ENCODE peak calls at places on chromosomes 3 and 15, in nine cellular contexts. One of them, this sample, is unnamed.

GRCh38 chr3:31590650-31591049 is 57.9 kb downstream of the STT3B start:
- DNase-seq in tibial nerve: no peak
- DNase-seq in osteocyte: no peak
- DNase-seq in right cardiac atrium: no peak
- DNase-seq in activated T-helper 1 cell treated with anti-CD3 and anti-CD28 coated beads, Interleukin-12 subunit alpha, Interleukin-12 subunit beta, Interleukin-2, Interleukin-4 antibody, amounts not matched to agents 30 ng/mL and 10 ng/mL and 1 ng/mL, durations not matched to agents 14 hours and 24 hours and 36 hours: no peak
- DNase-seq in ecto neural progenitor cell: no peak
- DNase-seq in stimulated activated CD4-positive, alpha-beta T cell treated with anti-CD3 and anti-CD28 coated beads, Interleukin-12 subunit alpha, Interleukin-12 subunit beta, amount 100 ng/mL, for 4 hours: no peak
- DNase-seq in pons: no peak
- DNase-seq in brain microvascular endothelial cell: no peak
- DNase-seq in this sample: no peak

GRCh38 chr3:134600166-134600670 is 50.6 kb downstream of the KY start:
- DNase-seq in tibial nerve: no peak
- DNase-seq in osteocyte: no peak
- DNase-seq in right cardiac atrium: no peak
- DNase-seq in activated T-helper 1 cell treated with anti-CD3 and anti-CD28 coated beads, Interleukin-12 subunit alpha, Interleukin-12 subunit beta, Interleukin-2, Interleukin-4 antibody, amounts not matched to agents 30 ng/mL and 10 ng/mL and 1 ng/mL, durations not matched to agents 14 hours and 24 hours and 36 hours: no peak
- DNase-seq in ecto neural progenitor cell: no peak
- DNase-seq in stimulated activated CD4-positive, alpha-beta T cell treated with anti-CD3 and anti-CD28 coated beads, Interleukin-12 subunit alpha, Interleukin-12 subunit beta, amount 100 ng/mL, for 4 hours: no peak
- DNase-seq in pons: no peak
- DNase-seq in brain microvascular endothelial cell: no peak
- DNase-seq in this sample: no peak

GRCh38 chr15:44705981-44706380 is 5.1 kb downstream of the PATL2 start:
- DNase-seq in tibial nerve: no peak
- DNase-seq in osteocyte: no peak
- DNase-seq in right cardiac atrium: no peak
- DNase-seq in activated T-helper 1 cell treated with anti-CD3 and anti-CD28 coated beads, Interleukin-12 subunit alpha, Interleukin-12 subunit beta, Interleukin-2, Interleukin-4 antibody, amounts not matched to agents 30 ng/mL and 10 ng/mL and 1 ng/mL, durations not matched to agents 14 hours and 24 hours and 36 hours: no peak
- DNase-seq in ecto neural progenitor cell: no peak
- DNase-seq in stimulated activated CD4-positive, alpha-beta T cell treated with anti-CD3 and anti-CD28 coated beads, Interleukin-12 subunit alpha, Interleukin-12 subunit beta, amount 100 ng/mL, for 4 hours: no peak
- DNase-seq in pons: no peak
- DNase-seq in brain microvascular endothelial cell: no peak
- DNase-seq in this sample: no peak

GRCh38 chr3:171813897-171814460 is 3.7 kb upstream of the PLD1 start:
- DNase-seq in tibial nerve: no peak
- DNase-seq in osteocyte: no peak
- DNase-seq in right cardiac atrium: no peak
- DNase-seq in activated T-helper 1 cell treated with anti-CD3 and anti-CD28 coated beads, Interleukin-12 subunit alpha, Interleukin-12 subunit beta, Interleukin-2, Interleukin-4 antibody, amounts not matched to agents 30 ng/mL and 10 ng/mL and 1 ng/mL, durations not matched to agents 14 hours and 24 hours and 36 hours: no peak
- DNase-seq in ecto neural progenitor cell: no peak
- DNase-seq in stimulated activated CD4-positive, alpha-beta T cell treated with anti-CD3 and anti-CD28 coated beads, Interleukin-12 subunit alpha, Interleukin-12 subunit beta, amount 100 ng/mL, for 4 hours: no peak
- DNase-seq in pons: no peak
- DNase-seq in brain microvascular endothelial cell: peak
- DNase-seq in this sample: peak

GRCh38 chr3:11390411-11391171 is 118.4 kb downstream of the ATG7 start:
- DNase-seq in tibial nerve: no peak
- DNase-seq in osteocyte: no peak
- DNase-seq in right cardiac atrium: no peak
- DNase-seq in activated T-helper 1 cell treated with anti-CD3 and anti-CD28 coated beads, Interleukin-12 subunit alpha, Interleukin-12 subunit beta, Interleukin-2, Interleukin-4 antibody, amounts not matched to agents 30 ng/mL and 10 ng/mL and 1 ng/mL, durations not matched to agents 14 hours and 24 hours and 36 hours: no peak
- DNase-seq in ecto neural progenitor cell: no peak
- DNase-seq in stimulated activated CD4-positive, alpha-beta T cell treated with anti-CD3 and anti-CD28 coated beads, Interleukin-12 subunit alpha, Interleukin-12 subunit beta, amount 100 ng/mL, for 4 hours: no peak
- DNase-seq in pons: no peak
- DNase-seq in brain microvascular endothelial cell: no peak
- DNase-seq in this sample: no peak

GRCh38 chr15:50128266-50128665 is 9.2 kb upstream of the ATP8B4 start:
- DNase-seq in tibial nerve: peak
- DNase-seq in osteocyte: no peak
- DNase-seq in right cardiac atrium: peak
- DNase-seq in activated T-helper 1 cell treated with anti-CD3 and anti-CD28 coated beads, Interleukin-12 subunit alpha, Interleukin-12 subunit beta, Interleukin-2, Interleukin-4 antibody, amounts not matched to agents 30 ng/mL and 10 ng/mL and 1 ng/mL, durations not matched to agents 14 hours and 24 hours and 36 hours: no peak
- DNase-seq in ecto neural progenitor cell: no peak
- DNase-seq in stimulated activated CD4-positive, alpha-beta T cell treated with anti-CD3 and anti-CD28 coated beads, Interleukin-12 subunit alpha, Interleukin-12 subunit beta, amount 100 ng/mL, for 4 hours: no peak
- DNase-seq in pons: peak
- DNase-seq in brain microvascular endothelial cell: no peak
- DNase-seq in this sample: no peak

GRCh38 chr15:27353837-27354236 is 382.9 kb downstream of the GABRG3 start:
- DNase-seq in tibial nerve: no peak
- DNase-seq in osteocyte: no peak
- DNase-seq in right cardiac atrium: no peak
- DNase-seq in activated T-helper 1 cell treated with anti-CD3 and anti-CD28 coated beads, Interleukin-12 subunit alpha, Interleukin-12 subunit beta, Interleukin-2, Interleukin-4 antibody, amounts not matched to agents 30 ng/mL and 10 ng/mL and 1 ng/mL, durations not matched to agents 14 hours and 24 hours and 36 hours: no peak
- DNase-seq in ecto neural progenitor cell: no peak
- DNase-seq in stimulated activated CD4-positive, alpha-beta T cell treated with anti-CD3 and anti-CD28 coated beads, Interleukin-12 subunit alpha, Interleukin-12 subunit beta, amount 100 ng/mL, for 4 hours: no peak
- DNase-seq in pons: no peak
- DNase-seq in brain microvascular endothelial cell: no peak
- DNase-seq in this sample: no peak

GRCh38 chr3:70989174-70989573 is 594.4 kb downstream of the FOXP1 start:
- DNase-seq in tibial nerve: no peak
- DNase-seq in osteocyte: no peak
- DNase-seq in right cardiac atrium: no peak
- DNase-seq in activated T-helper 1 cell treated with anti-CD3 and anti-CD28 coated beads, Interleukin-12 subunit alpha, Interleukin-12 subunit beta, Interleukin-2, Interleukin-4 antibody, amounts not matched to agents 30 ng/mL and 10 ng/mL and 1 ng/mL, durations not matched to agents 14 hours and 24 hours and 36 hours: no peak
- DNase-seq in ecto neural progenitor cell: no peak
- DNase-seq in stimulated activated CD4-positive, alpha-beta T cell treated with anti-CD3 and anti-CD28 coated beads, Interleukin-12 subunit alpha, Interleukin-12 subunit beta, amount 100 ng/mL, for 4 hours: no peak
- DNase-seq in pons: no peak
- DNase-seq in brain microvascular endothelial cell: no peak
- DNase-seq in this sample: no peak

GRCh38 chr15:48391950-48392349 is 60.7 kb downstream of the DUT start:
- DNase-seq in tibial nerve: no peak
- DNase-seq in osteocyte: no peak
- DNase-seq in right cardiac atrium: no peak
- DNase-seq in activated T-helper 1 cell treated with anti-CD3 and anti-CD28 coated beads, Interleukin-12 subunit alpha, Interleukin-12 subunit beta, Interleukin-2, Interleukin-4 antibody, amounts not matched to agents 30 ng/mL and 10 ng/mL and 1 ng/mL, durations not matched to agents 14 hours and 24 hours and 36 hours: no peak
- DNase-seq in ecto neural progenitor cell: no peak
- DNase-seq in stimulated activated CD4-positive, alpha-beta T cell treated with anti-CD3 and anti-CD28 coated beads, Interleukin-12 subunit alpha, Interleukin-12 subunit beta, amount 100 ng/mL, for 4 hours: no peak
- DNase-seq in pons: no peak
- DNase-seq in brain microvascular endothelial cell: no peak
- DNase-seq in this sample: no peak

GRCh38 chr3:42300013-42300412 is 34.0 kb upstream of the CCK start:
- DNase-seq in tibial nerve: no peak
- DNase-seq in osteocyte: no peak
- DNase-seq in right cardiac atrium: no peak
- DNase-seq in activated T-helper 1 cell treated with anti-CD3 and anti-CD28 coated beads, Interleukin-12 subunit alpha, Interleukin-12 subunit beta, Interleukin-2, Interleukin-4 antibody, amounts not matched to agents 30 ng/mL and 10 ng/mL and 1 ng/mL, durations not matched to agents 14 hours and 24 hours and 36 hours: no peak
- DNase-seq in ecto neural progenitor cell: peak
- DNase-seq in stimulated activated CD4-positive, alpha-beta T cell treated with anti-CD3 and anti-CD28 coated beads, Interleukin-12 subunit alpha, Interleukin-12 subunit beta, amount 100 ng/mL, for 4 hours: no peak
- DNase-seq in pons: no peak
- DNase-seq in brain microvascular endothelial cell: peak
- DNase-seq in this sample: peak

GRCh38 chr15:31435256-31435781 is 108.7 kb downstream of the KLF13 start:
- DNase-seq in tibial nerve: peak
- DNase-seq in osteocyte: no peak
- DNase-seq in right cardiac atrium: peak
- DNase-seq in activated T-helper 1 cell treated with anti-CD3 and anti-CD28 coated beads, Interleukin-12 subunit alpha, Interleukin-12 subunit beta, Interleukin-2, Interleukin-4 antibody, amounts not matched to agents 30 ng/mL and 10 ng/mL and 1 ng/mL, durations not matched to agents 14 hours and 24 hours and 36 hours: peak
- DNase-seq in ecto neural progenitor cell: peak
- DNase-seq in stimulated activated CD4-positive, alpha-beta T cell treated with anti-CD3 and anti-CD28 coated beads, Interleukin-12 subunit alpha, Interleukin-12 subunit beta, amount 100 ng/mL, for 4 hours: peak
- DNase-seq in pons: peak
- DNase-seq in brain microvascular endothelial cell: peak
- DNase-seq in this sample: peak

GRCh38 chr3:64355473-64355872 is 130.2 kb upstream of the PRICKLE2 start:
- DNase-seq in tibial nerve: no peak
- DNase-seq in osteocyte: no peak
- DNase-seq in right cardiac atrium: peak
- DNase-seq in activated T-helper 1 cell treated with anti-CD3 and anti-CD28 coated beads, Interleukin-12 subunit alpha, Interleukin-12 subunit beta, Interleukin-2, Interleukin-4 antibody, amounts not matched to agents 30 ng/mL and 10 ng/mL and 1 ng/mL, durations not matched to agents 14 hours and 24 hours and 36 hours: no peak
- DNase-seq in ecto neural progenitor cell: no peak
- DNase-seq in stimulated activated CD4-positive, alpha-beta T cell treated with anti-CD3 and anti-CD28 coated beads, Interleukin-12 subunit alpha, Interleukin-12 subunit beta, amount 100 ng/mL, for 4 hours: no peak
- DNase-seq in pons: no peak
- DNase-seq in brain microvascular endothelial cell: peak
- DNase-seq in this sample: no peak

GRCh38 chr3:24472358-24472757 is 22.3 kb downstream of the THRB start:
- DNase-seq in tibial nerve: no peak
- DNase-seq in osteocyte: no peak
- DNase-seq in right cardiac atrium: no peak
- DNase-seq in activated T-helper 1 cell treated with anti-CD3 and anti-CD28 coated beads, Interleukin-12 subunit alpha, Interleukin-12 subunit beta, Interleukin-2, Interleukin-4 antibody, amounts not matched to agents 30 ng/mL and 10 ng/mL and 1 ng/mL, durations not matched to agents 14 hours and 24 hours and 36 hours: no peak
- DNase-seq in ecto neural progenitor cell: no peak
- DNase-seq in stimulated activated CD4-positive, alpha-beta T cell treated with anti-CD3 and anti-CD28 coated beads, Interleukin-12 subunit alpha, Interleukin-12 subunit beta, amount 100 ng/mL, for 4 hours: no peak
- DNase-seq in pons: no peak
- DNase-seq in brain microvascular endothelial cell: no peak
- DNase-seq in this sample: no peak

GRCh38 chr3:196222876-196223595 is 6.7 kb downstream of the SLC51A start:
- DNase-seq in tibial nerve: no peak
- DNase-seq in osteocyte: no peak
- DNase-seq in right cardiac atrium: no peak
- DNase-seq in activated T-helper 1 cell treated with anti-CD3 and anti-CD28 coated beads, Interleukin-12 subunit alpha, Interleukin-12 subunit beta, Interleukin-2, Interleukin-4 antibody, amounts not matched to agents 30 ng/mL and 10 ng/mL and 1 ng/mL, durations not matched to agents 14 hours and 24 hours and 36 hours: no peak
- DNase-seq in ecto neural progenitor cell: no peak
- DNase-seq in stimulated activated CD4-positive, alpha-beta T cell treated with anti-CD3 and anti-CD28 coated beads, Interleukin-12 subunit alpha, Interleukin-12 subunit beta, amount 100 ng/mL, for 4 hours: no peak
- DNase-seq in pons: no peak
- DNase-seq in brain microvascular endothelial cell: no peak
- DNase-seq in this sample: no peak

GRCh38 chr15:40252438-40253178 is 13.7 kb downstream of the PAK6 start:
- DNase-seq in tibial nerve: no peak
- DNase-seq in osteocyte: no peak
- DNase-seq in right cardiac atrium: peak
- DNase-seq in activated T-helper 1 cell treated with anti-CD3 and anti-CD28 coated beads, Interleukin-12 subunit alpha, Interleukin-12 subunit beta, Interleukin-2, Interleukin-4 antibody, amounts not matched to agents 30 ng/mL and 10 ng/mL and 1 ng/mL, durations not matched to agents 14 hours and 24 hours and 36 hours: no peak
- DNase-seq in ecto neural progenitor cell: no peak
- DNase-seq in stimulated activated CD4-positive, alpha-beta T cell treated with anti-CD3 and anti-CD28 coated beads, Interleukin-12 subunit alpha, Interleukin-12 subunit beta, amount 100 ng/mL, for 4 hours: no peak
- DNase-seq in pons: no peak
- DNase-seq in brain microvascular endothelial cell: no peak
- DNase-seq in this sample: peak

GRCh38 chr3:87390821-87391220 is 114.4 kb upstream of the POU1F1 start:
- DNase-seq in tibial nerve: no peak
- DNase-seq in osteocyte: no peak
- DNase-seq in right cardiac atrium: no peak
- DNase-seq in activated T-helper 1 cell treated with anti-CD3 and anti-CD28 coated beads, Interleukin-12 subunit alpha, Interleukin-12 subunit beta, Interleukin-2, Interleukin-4 antibody, amounts not matched to agents 30 ng/mL and 10 ng/mL and 1 ng/mL, durations not matched to agents 14 hours and 24 hours and 36 hours: no peak
- DNase-seq in ecto neural progenitor cell: no peak
- DNase-seq in stimulated activated CD4-positive, alpha-beta T cell treated with anti-CD3 and anti-CD28 coated beads, Interleukin-12 subunit alpha, Interleukin-12 subunit beta, amount 100 ng/mL, for 4 hours: no peak
- DNase-seq in pons: no peak
- DNase-seq in brain microvascular endothelial cell: no peak
- DNase-seq in this sample: no peak

GRCh38 chr3:167840247-167840646 is 104.7 kb downstream of the SERPINI1 start:
- DNase-seq in tibial nerve: no peak
- DNase-seq in osteocyte: no peak
- DNase-seq in right cardiac atrium: no peak
- DNase-seq in activated T-helper 1 cell treated with anti-CD3 and anti-CD28 coated beads, Interleukin-12 subunit alpha, Interleukin-12 subunit beta, Interleukin-2, Interleukin-4 antibody, amounts not matched to agents 30 ng/mL and 10 ng/mL and 1 ng/mL, durations not matched to agents 14 hours and 24 hours and 36 hours: no peak
- DNase-seq in ecto neural progenitor cell: no peak
- DNase-seq in stimulated activated CD4-positive, alpha-beta T cell treated with anti-CD3 and anti-CD28 coated beads, Interleukin-12 subunit alpha, Interleukin-12 subunit beta, amount 100 ng/mL, for 4 hours: no peak
- DNase-seq in pons: no peak
- DNase-seq in brain microvascular endothelial cell: no peak
- DNase-seq in this sample: no peak

GRCh38 chr15:43774062-43774461 is 2.7 kb downstream of the ELL3 start:
- DNase-seq in tibial nerve: no peak
- DNase-seq in osteocyte: no peak
- DNase-seq in right cardiac atrium: no peak
- DNase-seq in activated T-helper 1 cell treated with anti-CD3 and anti-CD28 coated beads, Interleukin-12 subunit alpha, Interleukin-12 subunit beta, Interleukin-2, Interleukin-4 antibody, amounts not matched to agents 30 ng/mL and 10 ng/mL and 1 ng/mL, durations not matched to agents 14 hours and 24 hours and 36 hours: no peak
- DNase-seq in ecto neural progenitor cell: no peak
- DNase-seq in stimulated activated CD4-positive, alpha-beta T cell treated with anti-CD3 and anti-CD28 coated beads, Interleukin-12 subunit alpha, Interleukin-12 subunit beta, amount 100 ng/mL, for 4 hours: no peak
- DNase-seq in pons: no peak
- DNase-seq in brain microvascular endothelial cell: no peak
- DNase-seq in this sample: no peak